ENCODE peak calls at places on chromosomes 1 and 21, in seven cellular contexts. One of them, this sample, is unnamed.
A peak's percentile ranks its signal among the peaks of the same experiment; 100 is the strongest.

GRCh38 chr1:113792471-113792870 is 19.8 kb downstream of the RSBN1 start:
- DNase-seq in activated CD4-positive, alpha-beta T cell treated with anti-CD3 and anti-CD28 coated beads for 24 hours: no peak
- DNase-seq in NB4: no peak
- DNase-seq in nephron progenitor cell: no peak
- DNase-seq in HS-5: no peak
- DNase-seq in pons: no peak
- DNase-seq in BJ: no peak
- DNase-seq in this sample: no peak

GRCh38 chr1:231040019-231040799 is at the start of gene FAM89A:
- DNase-seq in HS-5: no peak
- DNase-seq in pons: peak; percentile 25
- DNase-seq in activated CD4-positive, alpha-beta T cell treated with anti-CD3 and anti-CD28 coated beads for 24 hours: peak; percentile 64
- DNase-seq in BJ: no peak
- DNase-seq in NB4: peak; percentile 57
- DNase-seq in nephron progenitor cell: peak; percentile 81
- DNase-seq in this sample: no peak

GRCh38 chr1:160205974-160206369 is 788 bp downstream of the PEA15 start:
- DNase-seq in HS-5: peak; percentile 55
- DNase-seq in activated CD4-positive, alpha-beta T cell treated with anti-CD3 and anti-CD28 coated beads for 24 hours: peak; percentile 12
- DNase-seq in nephron progenitor cell: no peak
- DNase-seq in NB4: peak; percentile 13
- DNase-seq in BJ: no peak
- DNase-seq in pons: peak; percentile 46
- DNase-seq in this sample: no peak

GRCh38 chr1:206897175-206897574 is at the start of gene IL24:
- DNase-seq in activated CD4-positive, alpha-beta T cell treated with anti-CD3 and anti-CD28 coated beads for 24 hours: peak; percentile 57
- DNase-seq in nephron progenitor cell: no peak
- DNase-seq in BJ: no peak
- DNase-seq in NB4: no peak
- DNase-seq in pons: no peak
- DNase-seq in HS-5: no peak
- DNase-seq in this sample: no peak

GRCh38 chr1:109928591-109929111 is 18.0 kb downstream of the CSF1 start:
- DNase-seq in HS-5: no peak
- DNase-seq in activated CD4-positive, alpha-beta T cell treated with anti-CD3 and anti-CD28 coated beads for 24 hours: no peak
- DNase-seq in BJ: no peak
- DNase-seq in NB4: no peak
- DNase-seq in pons: no peak
- DNase-seq in nephron progenitor cell: no peak
- DNase-seq in this sample: no peak

GRCh38 chr1:150895618-150896017 is 8.7 kb downstream of the CTXND2 start:
- DNase-seq in pons: peak; percentile 15
- DNase-seq in NB4: no peak
- DNase-seq in nephron progenitor cell: no peak
- DNase-seq in HS-5: no peak
- DNase-seq in activated CD4-positive, alpha-beta T cell treated with anti-CD3 and anti-CD28 coated beads for 24 hours: no peak
- DNase-seq in BJ: no peak
- DNase-seq in this sample: no peak

GRCh38 chr1:244788493-244789275 is 46.8 kb upstream of the COX20 start:
- DNase-seq in pons: no peak
- DNase-seq in nephron progenitor cell: no peak
- DNase-seq in activated CD4-positive, alpha-beta T cell treated with anti-CD3 and anti-CD28 coated beads for 24 hours: no peak
- DNase-seq in HS-5: no peak
- DNase-seq in BJ: no peak
- DNase-seq in NB4: no peak
- DNase-seq in this sample: no peak

GRCh38 chr1:62800825-62801306 is 16.9 kb downstream of the ATG4C start:
- DNase-seq in nephron progenitor cell: no peak
- DNase-seq in pons: peak; percentile 78
- DNase-seq in activated CD4-positive, alpha-beta T cell treated with anti-CD3 and anti-CD28 coated beads for 24 hours: no peak
- DNase-seq in NB4: peak; percentile 59
- DNase-seq in BJ: no peak
- DNase-seq in HS-5: no peak
- DNase-seq in this sample: peak; percentile 50

GRCh38 chr1:183633676-183634343 is 1.8 kb downstream of the ARPC5 start:
- DNase-seq in pons: peak; percentile 87
- DNase-seq in activated CD4-positive, alpha-beta T cell treated with anti-CD3 and anti-CD28 coated beads for 24 hours: no peak
- DNase-seq in BJ: peak; percentile 51
- DNase-seq in NB4: peak; percentile 84
- DNase-seq in nephron progenitor cell: no peak
- DNase-seq in HS-5: peak; percentile 76
- DNase-seq in this sample: peak; percentile 67

GRCh38 chr1:205620269-205620668 is 11.5 kb downstream of the ELK4 start:
- DNase-seq in pons: no peak
- DNase-seq in NB4: no peak
- DNase-seq in nephron progenitor cell: no peak
- DNase-seq in BJ: no peak
- DNase-seq in activated CD4-positive, alpha-beta T cell treated with anti-CD3 and anti-CD28 coated beads for 24 hours: no peak
- DNase-seq in HS-5: no peak
- DNase-seq in this sample: no peak

GRCh38 chr1:8862528-8862927 is 16.0 kb downstream of the ENO1 start:
- DNase-seq in activated CD4-positive, alpha-beta T cell treated with anti-CD3 and anti-CD28 coated beads for 24 hours: no peak
- DNase-seq in BJ: no peak
- DNase-seq in NB4: peak; percentile 71
- DNase-seq in HS-5: no peak
- DNase-seq in nephron progenitor cell: peak; percentile 45
- DNase-seq in pons: no peak
- DNase-seq in this sample: no peak

GRCh38 chr1:204649756-204650155 is 35.8 kb downstream of the LRRN2 start:
- DNase-seq in activated CD4-positive, alpha-beta T cell treated with anti-CD3 and anti-CD28 coated beads for 24 hours: no peak
- DNase-seq in NB4: no peak
- DNase-seq in BJ: no peak
- DNase-seq in pons: no peak
- DNase-seq in nephron progenitor cell: peak; percentile 31
- DNase-seq in HS-5: no peak
- DNase-seq in this sample: no peak

GRCh38 chr1:202247837-202248795 is 54.5 kb downstream of the LGR6 start:
- DNase-seq in NB4: no peak
- DNase-seq in HS-5: no peak
- DNase-seq in pons: no peak
- DNase-seq in activated CD4-positive, alpha-beta T cell treated with anti-CD3 and anti-CD28 coated beads for 24 hours: no peak
- DNase-seq in BJ: no peak
- DNase-seq in nephron progenitor cell: no peak
- DNase-seq in this sample: no peak

GRCh38 chr1:59128784-59129227 is 168.1 kb upstream of the FGGY start:
- DNase-seq in nephron progenitor cell: no peak
- DNase-seq in HS-5: peak; percentile 92
- DNase-seq in activated CD4-positive, alpha-beta T cell treated with anti-CD3 and anti-CD28 coated beads for 24 hours: no peak
- DNase-seq in pons: no peak
- DNase-seq in BJ: peak; percentile 40
- DNase-seq in NB4: no peak
- DNase-seq in this sample: no peak

GRCh38 chr1:14441302-14441741 is 157.2 kb upstream of the KAZN start:
- DNase-seq in NB4: no peak
- DNase-seq in nephron progenitor cell: no peak
- DNase-seq in HS-5: peak; percentile 90
- DNase-seq in pons: no peak
- DNase-seq in BJ: peak; percentile 82
- DNase-seq in activated CD4-positive, alpha-beta T cell treated with anti-CD3 and anti-CD28 coated beads for 24 hours: no peak
- DNase-seq in this sample: no peak

GRCh38 chr1:6012529-6013318 is 20.5 kb upstream of the NPHP4 start:
- DNase-seq in nephron progenitor cell: no peak
- DNase-seq in NB4: no peak
- DNase-seq in HS-5: no peak
- DNase-seq in pons: no peak
- DNase-seq in activated CD4-positive, alpha-beta T cell treated with anti-CD3 and anti-CD28 coated beads for 24 hours: no peak
- DNase-seq in BJ: no peak
- DNase-seq in this sample: no peak

GRCh38 chr1:36182734-36183133 is 26.8 kb downstream of the MAP7D1 start:
- DNase-seq in NB4: no peak
- DNase-seq in BJ: no peak
- DNase-seq in nephron progenitor cell: no peak
- DNase-seq in pons: no peak
- DNase-seq in HS-5: no peak
- DNase-seq in activated CD4-positive, alpha-beta T cell treated with anti-CD3 and anti-CD28 coated beads for 24 hours: no peak
- DNase-seq in this sample: no peak

GRCh38 chr1:89907669-89908293 is 86.9 kb downstream of the LRRC8D start:
- DNase-seq in BJ: no peak
- DNase-seq in NB4: peak; percentile 43
- DNase-seq in activated CD4-positive, alpha-beta T cell treated with anti-CD3 and anti-CD28 coated beads for 24 hours: no peak
- DNase-seq in pons: no peak
- DNase-seq in nephron progenitor cell: no peak
- DNase-seq in HS-5: no peak
- DNase-seq in this sample: no peak

GRCh38 chr1:86705633-86705985 is 1.2 kb downstream of the SH3GLB1 start:
- DNase-seq in HS-5: no peak
- DNase-seq in NB4: no peak
- DNase-seq in pons: no peak
- DNase-seq in activated CD4-positive, alpha-beta T cell treated with anti-CD3 and anti-CD28 coated beads for 24 hours: no peak
- DNase-seq in nephron progenitor cell: no peak
- DNase-seq in BJ: no peak
- DNase-seq in this sample: no peak

GRCh38 chr21:39736716-39737115 is 8.3 kb upstream of the IGSF5 start:
- DNase-seq in activated CD4-positive, alpha-beta T cell treated with anti-CD3 and anti-CD28 coated beads for 24 hours: no peak
- DNase-seq in BJ: no peak
- DNase-seq in NB4: no peak
- DNase-seq in nephron progenitor cell: no peak
- DNase-seq in HS-5: no peak
- DNase-seq in pons: no peak
- DNase-seq in this sample: no peak

GRCh38 chr1:169604781-169605560 is 18.7 kb upstream of the F5 start:
- DNase-seq in pons: peak; percentile 59
- DNase-seq in HS-5: no peak
- DNase-seq in BJ: no peak
- DNase-seq in activated CD4-positive, alpha-beta T cell treated with anti-CD3 and anti-CD28 coated beads for 24 hours: no peak
- DNase-seq in NB4: peak; percentile 78
- DNase-seq in nephron progenitor cell: no peak
- DNase-seq in this sample: no peak

GRCh38 chr1:10960954-10961833 is 51.3 kb upstream of the TARDBP start:
- DNase-seq in activated CD4-positive, alpha-beta T cell treated with anti-CD3 and anti-CD28 coated beads for 24 hours: peak; percentile 85
- DNase-seq in HS-5: peak; percentile 15
- DNase-seq in BJ: no peak
- DNase-seq in nephron progenitor cell: peak; percentile 96
- DNase-seq in pons: peak; percentile 68
- DNase-seq in NB4: peak; percentile 81
- DNase-seq in this sample: no peak

GRCh38 chr1:172671591-172671990 is 12.7 kb downstream of the FASLG start:
- DNase-seq in activated CD4-positive, alpha-beta T cell treated with anti-CD3 and anti-CD28 coated beads for 24 hours: no peak
- DNase-seq in NB4: no peak
- DNase-seq in nephron progenitor cell: no peak
- DNase-seq in pons: no peak
- DNase-seq in BJ: peak; percentile 58
- DNase-seq in HS-5: no peak
- DNase-seq in this sample: peak; percentile 56

GRCh38 chr1:197526736-197527371 is 248.4 kb downstream of the DENND1B start:
- DNase-seq in HS-5: no peak
- DNase-seq in NB4: peak; percentile 49
- DNase-seq in activated CD4-positive, alpha-beta T cell treated with anti-CD3 and anti-CD28 coated beads for 24 hours: no peak
- DNase-seq in nephron progenitor cell: no peak
- DNase-seq in BJ: no peak
- DNase-seq in pons: peak; percentile 36
- DNase-seq in this sample: no peak

GRCh38 chr1:243712242-243712641 is 137.8 kb downstream of the AKT3 start:
- DNase-seq in HS-5: no peak
- DNase-seq in BJ: no peak
- DNase-seq in activated CD4-positive, alpha-beta T cell treated with anti-CD3 and anti-CD28 coated beads for 24 hours: no peak
- DNase-seq in pons: no peak
- DNase-seq in NB4: no peak
- DNase-seq in nephron progenitor cell: no peak
- DNase-seq in this sample: no peak

This sample was measured in SK-N-MC.